ENCODE peak calls at places on chromosome 12, in eight cellular contexts. Q, N, P, K, O, F, T and Y are unnamed samples.

GRCh38 chr12:26318661-26319068 is 123.3 kb downstream of the SSPN start:
- DNase-seq in F (no peak), Q (no peak), K (peak), T (peak), P (no peak), N (peak), O (peak), Y (no peak)

GRCh38 chr12:93805736-93806141 is 128.6 kb downstream of the CRADD start:
- DNase-seq in N (no peak), Q (no peak), P (no peak), F (no peak), K (no peak), O (no peak), T (no peak), Y (no peak)

GRCh38 chr12:117919479-117919878 is 49.3 kb downstream of the KSR2 start:
- DNase-seq in K (no peak), N (no peak), Q (no peak), T (no peak), F (no peak), O (no peak), P (no peak), Y (no peak)

GRCh38 chr12:69555461-69555860 is 29.8 kb upstream of the CCT2 start:
- DNase-seq in T (no peak), K (no peak), O (peak), F (no peak), Q (no peak), P (peak), N (peak), Y (no peak)

GRCh38 chr12:94982456-94982855 is 21.0 kb downstream of the NDUFA12 start:
- DNase-seq in K (no peak), P (no peak), Q (no peak), N (no peak), O (no peak), F (no peak), T (no peak), Y (no peak)

GRCh38 chr12:67508830-67509229 is 139.7 kb upstream of the DYRK2 start:
- DNase-seq in O (no peak), T (no peak), F (no peak), K (no peak), P (no peak), N (no peak), Q (no peak), Y (no peak)

GRCh38 chr12:81644503-81644902 is 114.6 kb downstream of the PPFIA2 start:
- DNase-seq in N (peak), Q (no peak), F (no peak), T (no peak), K (no peak), P (peak), O (no peak), Y (peak)

GRCh38 chr12:49489720-49490119 is 49.1 kb upstream of the KCNH3 start:
- DNase-seq in T (no peak), P (no peak), N (peak), K (no peak), F (no peak), O (no peak), Q (no peak), Y (no peak)

GRCh38 chr12:23350808-23351207 is 598.7 kb downstream of the SOX5 start:
- DNase-seq in N (no peak), Q (no peak), K (no peak), T (no peak), F (no peak), O (no peak), P (no peak), Y (no peak)

GRCh38 chr12:26029741-26030033 is 71.2 kb downstream of the RASSF8 start:
- DNase-seq in O (no peak), F (no peak), T (no peak), N (no peak), Q (no peak), P (no peak), K (no peak), Y (no peak)

GRCh38 chr12:29611906-29612305 is 114.4 kb upstream of the OVCH1 start:
- DNase-seq in O (no peak), Q (no peak), T (no peak), N (peak), K (no peak), P (no peak), F (no peak), Y (no peak)

GRCh38 chr12:75526655-75527511 is 15.5 kb upstream of the KRR1 start:
- DNase-seq in F (no peak), N (peak), O (peak), T (no peak), Q (no peak), K (no peak), P (peak), Y (no peak)

GRCh38 chr12:81077329-81077685 is 572 bp upstream of the ACSS3 start:
- DNase-seq in T (no peak), F (no peak), O (no peak), Q (peak), K (peak), N (peak), P (no peak), Y (no peak)

GRCh38 chr12:102421801-102422583 is 58.4 kb downstream of the IGF1 start:
- DNase-seq in P (no peak), Q (no peak), F (no peak), K (no peak), O (no peak), N (no peak), T (no peak), Y (no peak)

GRCh38 chr12:124551268-124552144 is 15.9 kb downstream of the NCOR2 start:
- DNase-seq in F (no peak), Q (no peak), N (no peak), T (peak), K (peak), O (no peak), P (no peak), Y (no peak)

GRCh38 chr12:76519538-76519937 is 40.0 kb downstream of the OSBPL8 start:
- DNase-seq in K (no peak), O (no peak), N (peak), Q (no peak), T (no peak), P (no peak), F (no peak), Y (no peak)

GRCh38 chr12:88639361-88639760 is 59.1 kb upstream of the KITLG start:
- DNase-seq in O (no peak), N (peak), K (no peak), Q (no peak), F (no peak), T (no peak), P (no peak), Y (no peak)

GRCh38 chr12:102300824-102301461 is 103.3 kb upstream of the PMCH start:
- DNase-seq in N (peak), O (peak), T (no peak), P (peak), K (no peak), F (peak), Q (no peak), Y (peak)

GRCh38 chr12:103958621-103959020 is 7.1 kb upstream of the TDG start:
- DNase-seq in T (no peak), N (no peak), Q (no peak), K (no peak), P (no peak), O (no peak), F (no peak), Y (no peak)

GRCh38 chr12:103956515-103957027 is 9.1 kb upstream of the TDG start:
- DNase-seq in O (no peak), K (no peak), Q (no peak), F (no peak), N (no peak), T (no peak), P (no peak), Y (no peak)

GRCh38 chr12:103957865-103958388 is 7.7 kb upstream of the TDG start:
- DNase-seq in K (no peak), T (no peak), O (no peak), Q (no peak), P (no peak), N (no peak), F (no peak), Y (no peak)

GRCh38 chr12:103952497-103952896 is 13.2 kb upstream of the TDG start:
- DNase-seq in P (no peak), T (no peak), N (no peak), O (no peak), F (no peak), K (no peak), Q (no peak), Y (no peak)

GRCh38 chr12:103955811-103956514 is 9.7 kb upstream of the TDG start:
- DNase-seq in T (no peak), O (no peak), N (no peak), P (no peak), F (no peak), K (no peak), Q (no peak), Y (no peak)
- H3K4me3 ChIP-seq in T (peak), O (peak), N (peak), P (peak), F (peak), K (peak), Q (peak), Y (peak)

GRCh38 chr12:90234455-90234854 is 525.8 kb upstream of the ATP2B1 start:
- DNase-seq in Q (no peak), O (peak), K (no peak), T (no peak), N (peak), F (no peak), P (no peak), Y (no peak)
- TF ChIP-seq CTCF in Q (no peak), O (no peak), K (no peak), T (no peak), N (no peak), F (no peak), P (no peak), Y (no peak)

GRCh38 chr12:85280138-85280983 is at the start of gene ALX1:
- DNase-seq in K (no peak), O (peak), N (peak), T (peak), F (no peak), P (peak), Q (no peak), Y (no peak)
- H3K4me3 ChIP-seq in K (peak), O (peak), N (peak), T (peak), F (no peak), P (peak), Q (peak), Y (peak)

DNA sequence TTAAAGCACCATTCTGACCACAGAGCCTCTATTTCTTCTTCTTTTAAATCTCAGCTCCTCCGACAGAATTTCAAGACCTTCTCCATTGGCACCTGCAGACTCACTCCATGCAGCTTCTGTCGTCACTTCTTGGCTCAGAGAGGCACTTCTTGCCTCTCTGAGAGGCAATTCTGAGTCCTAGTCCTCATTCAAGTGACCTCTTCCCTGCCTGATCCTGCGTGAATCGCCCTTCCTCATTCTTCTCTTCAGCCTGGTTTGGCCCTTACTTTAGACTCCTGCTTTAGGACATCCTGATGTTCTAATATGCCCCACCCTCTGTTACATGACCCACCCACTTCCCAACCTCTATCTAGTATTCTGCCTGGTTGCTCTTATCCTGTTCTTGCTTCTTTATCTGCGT is 55.5 kb upstream of the CISTR start:
- DNase-seq in Q (no peak), O (no peak), K (no peak), N (no peak), P (no peak), F (no peak), T (no peak), Y (no peak)
- TF ChIP-seq CTCF in Q (no peak), O (no peak), K (no peak), N (no peak), P (no peak), F (no peak), T (no peak), Y (no peak)

GRCh38 chr12:57401165-57401564 is 29.7 kb downstream of the R3HDM2 start:
- DNase-seq in N (no peak), P (no peak), T (no peak), K (no peak), F (no peak), Q (no peak), O (no peak), Y (no peak)

GRCh38 chr12:57395121-57395520 is 35.7 kb downstream of the R3HDM2 start:
- DNase-seq in K (no peak), Q (no peak), T (no peak), P (no peak), F (no peak), O (no peak), N (no peak), Y (no peak)

GRCh38 chr12:57397441-57397840 is 33.4 kb downstream of the R3HDM2 start:
- DNase-seq in P (no peak), Q (no peak), F (no peak), O (no peak), K (no peak), N (no peak), T (no peak), Y (no peak)
- H3K4me3 ChIP-seq in P (no peak), Q (no peak), F (no peak), O (no peak), K (no peak), N (no peak), T (no peak), Y (no peak)

DNA sequence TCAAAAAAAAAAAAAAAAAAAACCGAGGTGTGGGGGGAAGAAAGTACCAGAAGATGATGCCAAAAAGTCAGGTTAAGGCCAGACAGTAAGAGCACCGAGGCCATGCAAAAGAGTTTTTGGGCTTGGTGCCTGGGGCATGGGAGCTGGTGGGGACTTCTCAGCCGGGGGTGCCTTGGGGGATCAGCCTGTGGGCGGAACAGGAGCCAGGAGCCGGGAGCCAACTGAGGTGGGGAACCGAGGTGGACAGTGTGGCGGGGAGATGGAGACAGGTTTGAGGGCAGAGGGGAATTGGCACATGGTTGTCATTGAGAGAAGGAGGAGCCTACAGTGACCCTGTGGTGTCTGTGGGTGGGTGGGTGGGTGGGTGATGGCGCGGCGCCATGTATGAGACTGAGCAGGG is 33.2 kb downstream of the TSPAN11 start:
- DNase-seq in T (peak), N (no peak), Q (no peak), F (no peak), P (no peak), K (no peak), O (no peak), Y (no peak)
- TF ChIP-seq CTCF in T (no peak), N (no peak), Q (no peak), F (no peak), P (no peak), K (no peak), O (no peak), Y (no peak)